ENCODE peak calls at places on chromosomes 6 and 20, in ten cellular contexts. One of them, this sample, is unnamed.

GRCh38 chr20:870758-871157 is 37.2 kb downstream of the FAM110A start:
- DNase-seq in endothelial cell: no peak
- DNase-seq in HFFc6: no peak
- DNase-seq in cardiac fibroblast: no peak
- DNase-seq in right lobe of liver: no peak
- DNase-seq in Calu3: no peak
- DNase-seq in GM06990: no peak
- DNase-seq in WTC11: no peak
- DNase-seq in IMR-90: no peak
- DNase-seq in adrenal gland: no peak
- DNase-seq in this sample: no peak

GRCh38 chr20:38883081-38883980 is 42.9 kb upstream of the FAM83D start:
- DNase-seq in HFFc6: peak
- DNase-seq in Calu3: no peak
- DNase-seq in endothelial cell: no peak
- DNase-seq in WTC11: no peak
- DNase-seq in adrenal gland: peak
- DNase-seq in IMR-90: peak
- DNase-seq in right lobe of liver: no peak
- DNase-seq in GM06990: no peak
- DNase-seq in cardiac fibroblast: peak
- DNase-seq in this sample: no peak

GRCh38 chr6:7841781-7842468 is 68.7 kb downstream of the TXNDC5 start:
- DNase-seq in WTC11: no peak
- DNase-seq in endothelial cell: no peak
- DNase-seq in Calu3: no peak
- DNase-seq in HFFc6: no peak
- DNase-seq in GM06990: no peak
- DNase-seq in cardiac fibroblast: peak
- DNase-seq in right lobe of liver: no peak
- DNase-seq in IMR-90: peak
- DNase-seq in adrenal gland: no peak
- DNase-seq in this sample: no peak

GRCh38 chr6:136284909-136285308 is 4.7 kb downstream of the BCLAF1 start:
- DNase-seq in IMR-90: peak
- DNase-seq in HFFc6: peak
- DNase-seq in right lobe of liver: no peak
- DNase-seq in endothelial cell: no peak
- DNase-seq in cardiac fibroblast: peak
- DNase-seq in WTC11: no peak
- DNase-seq in Calu3: no peak
- DNase-seq in GM06990: no peak
- DNase-seq in adrenal gland: no peak
- DNase-seq in this sample: no peak

GRCh38 chr20:3350412-3350811 is 57.1 kb downstream of the DNAAF9 start:
- DNase-seq in right lobe of liver: no peak
- DNase-seq in WTC11: no peak
- DNase-seq in cardiac fibroblast: no peak
- DNase-seq in adrenal gland: no peak
- DNase-seq in Calu3: no peak
- DNase-seq in HFFc6: no peak
- DNase-seq in IMR-90: no peak
- DNase-seq in endothelial cell: no peak
- DNase-seq in GM06990: no peak
- DNase-seq in this sample: no peak

GRCh38 chr20:1121439-1121838 is 3.0 kb downstream of the PSMF1 start:
- DNase-seq in HFFc6: no peak
- DNase-seq in cardiac fibroblast: no peak
- DNase-seq in IMR-90: no peak
- DNase-seq in Calu3: no peak
- DNase-seq in GM06990: no peak
- DNase-seq in adrenal gland: no peak
- DNase-seq in endothelial cell: no peak
- DNase-seq in right lobe of liver: no peak
- DNase-seq in WTC11: no peak
- DNase-seq in this sample: no peak

GRCh38 chr6:167229586-167229985 is 61.5 kb upstream of the UNC93A start:
- DNase-seq in IMR-90: no peak
- DNase-seq in right lobe of liver: no peak
- DNase-seq in Calu3: no peak
- DNase-seq in cardiac fibroblast: no peak
- DNase-seq in HFFc6: no peak
- DNase-seq in WTC11: no peak
- DNase-seq in adrenal gland: no peak
- DNase-seq in endothelial cell: no peak
- DNase-seq in GM06990: no peak
- DNase-seq in this sample: no peak

GRCh38 chr6:67248077-67248476 is 1387.0 kb upstream of the ADGRB3 start:
- DNase-seq in cardiac fibroblast: no peak
- DNase-seq in HFFc6: no peak
- DNase-seq in right lobe of liver: no peak
- DNase-seq in Calu3: no peak
- DNase-seq in endothelial cell: no peak
- DNase-seq in IMR-90: no peak
- DNase-seq in WTC11: no peak
- DNase-seq in adrenal gland: no peak
- DNase-seq in GM06990: no peak
- DNase-seq in this sample: no peak

GRCh38 chr6:105897131-105897530 is 189.0 kb upstream of the PRDM1 start:
- DNase-seq in GM06990: no peak
- DNase-seq in WTC11: no peak
- DNase-seq in right lobe of liver: no peak
- DNase-seq in adrenal gland: no peak
- DNase-seq in cardiac fibroblast: no peak
- DNase-seq in Calu3: no peak
- DNase-seq in IMR-90: peak
- DNase-seq in endothelial cell: no peak
- DNase-seq in HFFc6: no peak
- DNase-seq in this sample: no peak

GRCh38 chr6:15375638-15376290 is 129.9 kb downstream of the JARID2 start:
- DNase-seq in cardiac fibroblast: no peak
- DNase-seq in WTC11: no peak
- DNase-seq in IMR-90: no peak
- DNase-seq in adrenal gland: no peak
- DNase-seq in Calu3: no peak
- DNase-seq in HFFc6: no peak
- DNase-seq in right lobe of liver: no peak
- DNase-seq in endothelial cell: no peak
- DNase-seq in GM06990: no peak
- DNase-seq in this sample: no peak

GRCh38 chr6:52049252-52050050 is 38.0 kb downstream of the PKHD1 start:
- DNase-seq in GM06990: no peak
- DNase-seq in adrenal gland: no peak
- DNase-seq in Calu3: peak
- DNase-seq in IMR-90: peak
- DNase-seq in cardiac fibroblast: peak
- DNase-seq in right lobe of liver: no peak
- DNase-seq in HFFc6: peak
- DNase-seq in WTC11: no peak
- DNase-seq in endothelial cell: peak
- DNase-seq in this sample: peak

GRCh38 chr6:93779086-93779858 is 359.9 kb upstream of the EPHA7 start:
- DNase-seq in GM06990: no peak
- DNase-seq in Calu3: no peak
- DNase-seq in WTC11: peak
- DNase-seq in IMR-90: no peak
- DNase-seq in HFFc6: no peak
- DNase-seq in right lobe of liver: no peak
- DNase-seq in endothelial cell: peak
- DNase-seq in cardiac fibroblast: peak
- DNase-seq in adrenal gland: no peak
- DNase-seq in this sample: no peak

GRCh38 chr6:157993076-157993475 is 11.4 kb downstream of the SYNJ2 start:
- DNase-seq in right lobe of liver: no peak
- DNase-seq in adrenal gland: no peak
- DNase-seq in IMR-90: no peak
- DNase-seq in Calu3: no peak
- DNase-seq in endothelial cell: no peak
- DNase-seq in WTC11: no peak
- DNase-seq in HFFc6: no peak
- DNase-seq in cardiac fibroblast: no peak
- DNase-seq in GM06990: no peak
- DNase-seq in this sample: no peak

GRCh38 chr20:50506270-50506579 is 4.0 kb upstream of the PTPN1 start:
- DNase-seq in HFFc6: no peak
- DNase-seq in Calu3: no peak
- DNase-seq in endothelial cell: no peak
- DNase-seq in right lobe of liver: no peak
- DNase-seq in WTC11: peak
- DNase-seq in adrenal gland: no peak
- DNase-seq in GM06990: no peak
- DNase-seq in cardiac fibroblast: no peak
- DNase-seq in IMR-90: no peak
- DNase-seq in this sample: no peak
- TF ChIP-seq CTCF in HFFc6: peak
- TF ChIP-seq CTCF in Calu3: no peak
- TF ChIP-seq CTCF in endothelial cell: no peak
- TF ChIP-seq CTCF in right lobe of liver: no peak
- TF ChIP-seq CTCF in WTC11: no peak
- TF ChIP-seq CTCF in adrenal gland: no peak
- TF ChIP-seq CTCF in GM06990: peak
- TF ChIP-seq CTCF in cardiac fibroblast: peak
- TF ChIP-seq CTCF in IMR-90: no peak
- TF ChIP-seq CTCF in this sample: no peak

DNA sequence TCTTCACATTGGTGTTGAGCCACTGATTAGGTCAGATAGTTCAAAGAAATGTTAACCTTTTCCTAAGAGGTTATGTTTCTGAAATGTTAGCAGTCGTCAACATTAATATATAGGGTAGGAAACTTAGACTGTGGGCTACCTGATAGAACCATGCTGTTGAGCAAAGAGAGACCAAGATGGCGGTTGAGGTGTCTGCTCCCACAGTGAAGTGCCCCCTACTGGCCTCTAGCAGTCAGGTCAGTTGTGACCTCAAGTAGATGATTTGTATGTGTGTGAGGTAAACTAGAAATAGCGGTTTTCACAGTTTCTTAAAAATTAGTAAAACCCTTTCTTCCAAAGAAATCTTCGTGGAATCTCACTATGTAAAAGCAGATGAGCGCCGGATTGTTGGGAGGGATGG is 40.3 kb downstream of the MTHFD1L start:
- DNase-seq in endothelial cell: no peak
- DNase-seq in HFFc6: no peak
- DNase-seq in adrenal gland: no peak
- DNase-seq in WTC11: peak
- DNase-seq in GM06990: no peak
- DNase-seq in IMR-90: no peak
- DNase-seq in cardiac fibroblast: peak
- DNase-seq in Calu3: no peak
- DNase-seq in right lobe of liver: no peak
- DNase-seq in this sample: no peak
- TF ChIP-seq CTCF in endothelial cell: peak
- TF ChIP-seq CTCF in HFFc6: peak
- TF ChIP-seq CTCF in adrenal gland: no peak
- TF ChIP-seq CTCF in WTC11: peak
- TF ChIP-seq CTCF in GM06990: peak
- TF ChIP-seq CTCF in IMR-90: no peak
- TF ChIP-seq CTCF in cardiac fibroblast: peak
- TF ChIP-seq CTCF in Calu3: no peak
- TF ChIP-seq CTCF in right lobe of liver: peak
- TF ChIP-seq CTCF in this sample: peak

DNA sequence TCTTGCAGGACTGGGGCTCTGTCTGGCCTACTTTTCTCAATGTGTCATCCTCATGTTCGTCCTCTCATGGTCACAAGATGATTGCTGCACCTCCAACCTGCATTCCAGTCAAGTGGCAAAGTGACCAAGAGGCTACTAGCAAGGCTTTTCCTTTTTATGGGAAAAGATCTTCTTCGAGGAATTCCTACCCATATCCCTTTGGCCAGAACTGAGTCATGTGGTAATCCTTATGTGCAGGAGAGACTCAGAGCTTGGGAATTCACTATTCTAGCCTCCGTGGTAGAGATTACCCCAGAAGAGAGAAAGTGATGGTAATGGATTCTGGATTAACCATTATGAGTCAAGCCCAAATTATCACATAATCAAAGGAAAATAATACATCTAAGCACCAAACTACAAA is 162.7 kb downstream of the KCNQ5 start:
- DNase-seq in IMR-90: peak
- DNase-seq in adrenal gland: no peak
- DNase-seq in cardiac fibroblast: peak
- DNase-seq in Calu3: no peak
- DNase-seq in HFFc6: peak
- DNase-seq in WTC11: no peak
- DNase-seq in endothelial cell: no peak
- DNase-seq in GM06990: no peak
- DNase-seq in right lobe of liver: no peak
- DNase-seq in this sample: no peak
- TF ChIP-seq CTCF in IMR-90: no peak
- TF ChIP-seq CTCF in adrenal gland: no peak
- TF ChIP-seq CTCF in cardiac fibroblast: no peak
- TF ChIP-seq CTCF in Calu3: no peak
- TF ChIP-seq CTCF in HFFc6: no peak
- TF ChIP-seq CTCF in WTC11: no peak
- TF ChIP-seq CTCF in endothelial cell: no peak
- TF ChIP-seq CTCF in GM06990: no peak
- TF ChIP-seq CTCF in right lobe of liver: no peak
- TF ChIP-seq CTCF in this sample: no peak

GRCh38 chr20:59055302-59055701 is 12.7 kb upstream of the PRELID3B start:
- DNase-seq in HFFc6: peak
- DNase-seq in Calu3: peak
- DNase-seq in endothelial cell: no peak
- DNase-seq in GM06990: no peak
- DNase-seq in IMR-90: peak
- DNase-seq in right lobe of liver: no peak
- DNase-seq in adrenal gland: no peak
- DNase-seq in WTC11: no peak
- DNase-seq in cardiac fibroblast: peak
- DNase-seq in this sample: no peak
- TF ChIP-seq CTCF in HFFc6: peak
- TF ChIP-seq CTCF in Calu3: peak
- TF ChIP-seq CTCF in endothelial cell: no peak
- TF ChIP-seq CTCF in GM06990: peak
- TF ChIP-seq CTCF in IMR-90: peak
- TF ChIP-seq CTCF in right lobe of liver: peak
- TF ChIP-seq CTCF in adrenal gland: peak
- TF ChIP-seq CTCF in WTC11: no peak
- TF ChIP-seq CTCF in cardiac fibroblast: peak
- TF ChIP-seq CTCF in this sample: peak

DNA sequence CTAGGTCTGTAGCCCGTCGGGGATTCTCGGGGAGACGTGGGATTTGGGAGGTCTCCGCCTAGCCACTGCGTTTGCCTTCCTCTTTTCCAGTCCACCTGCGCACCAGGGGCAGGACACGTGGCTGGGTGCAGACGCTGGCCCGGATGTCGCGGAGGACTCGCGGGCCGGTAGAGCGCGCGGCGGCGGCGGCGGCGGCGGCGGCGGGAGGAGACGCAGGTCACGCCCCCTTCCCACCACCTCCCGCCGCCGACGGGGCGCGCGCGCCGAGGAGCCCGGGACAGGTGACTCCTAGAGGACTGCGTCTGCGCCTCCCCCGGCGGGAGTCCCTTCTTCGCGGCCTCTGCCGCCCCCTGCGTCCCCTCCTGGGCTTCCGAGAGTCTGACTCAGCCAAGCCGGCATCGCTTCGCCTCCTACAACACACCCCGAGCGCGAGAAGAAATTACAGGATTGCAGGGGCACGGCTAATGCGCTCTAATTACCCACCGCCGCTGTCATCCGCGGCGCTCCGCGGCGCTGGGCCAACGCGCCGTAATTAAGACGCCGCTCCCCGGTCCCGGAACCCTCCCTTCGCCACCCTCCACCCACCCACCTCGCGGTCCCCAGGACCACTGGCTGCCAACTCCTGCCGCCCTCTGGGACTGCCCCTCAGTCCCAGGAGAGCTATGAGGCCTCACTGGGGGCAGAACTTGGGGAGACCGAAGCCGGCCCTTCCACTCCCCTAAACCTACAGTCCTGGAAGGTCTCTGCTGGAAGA is 124.5 kb downstream of the MRPL14 start:
- DNase-seq in cardiac fibroblast: peak
- DNase-seq in WTC11: peak
- DNase-seq in GM06990: peak
- DNase-seq in IMR-90: peak
- DNase-seq in endothelial cell: peak
- DNase-seq in Calu3: peak
- DNase-seq in right lobe of liver: no peak
- DNase-seq in HFFc6: peak
- DNase-seq in adrenal gland: peak
- DNase-seq in this sample: no peak
- TF ChIP-seq CTCF in cardiac fibroblast: no peak
- TF ChIP-seq CTCF in WTC11: no peak
- TF ChIP-seq CTCF in GM06990: peak
- TF ChIP-seq CTCF in IMR-90: peak
- TF ChIP-seq CTCF in endothelial cell: no peak
- TF ChIP-seq CTCF in Calu3: peak
- TF ChIP-seq CTCF in right lobe of liver: no peak
- TF ChIP-seq CTCF in HFFc6: peak
- TF ChIP-seq CTCF in adrenal gland: no peak
- TF ChIP-seq CTCF in this sample: peak